ENCODE peak calls at places on chromosome 6, in seven cellular contexts. One of them, this sample, is unnamed.

GRCh38 chr6:133542056-133542821 is 301.1 kb downstream of the EYA4 start:
- DNase-seq in NCI-H2029 treated with DMSO at 0.1 percent for 48 hours: no peak
- DNase-seq in stimulated activated CD8-positive, alpha-beta memory T cell treated with anti-CD3 and anti-CD28 coated beads, Interleukin-4, amount 100 ng/mL, for 24 hours: no peak
- DNase-seq in fibroblast of lung: peak; percentile 25
- DNase-seq in osteocyte: no peak
- DNase-seq in HCT116: no peak
- DNase-seq in SK-N-SH: no peak
- DNase-seq in this sample: no peak

GRCh38 chr6:145273136-145273535 is 462.2 kb downstream of the EPM2A start:
- DNase-seq in NCI-H2029 treated with DMSO at 0.1 percent for 48 hours: no peak
- DNase-seq in HCT116: no peak
- DNase-seq in stimulated activated CD8-positive, alpha-beta memory T cell treated with anti-CD3 and anti-CD28 coated beads, Interleukin-4, amount 100 ng/mL, for 24 hours: no peak
- DNase-seq in fibroblast of lung: no peak
- DNase-seq in SK-N-SH: no peak
- DNase-seq in osteocyte: no peak
- DNase-seq in this sample: no peak

GRCh38 chr6:116395647-116396046 is 24.9 kb downstream of the DSE start:
- DNase-seq in fibroblast of lung: no peak
- DNase-seq in NCI-H2029 treated with DMSO at 0.1 percent for 48 hours: no peak
- DNase-seq in HCT116: no peak
- DNase-seq in SK-N-SH: no peak
- DNase-seq in stimulated activated CD8-positive, alpha-beta memory T cell treated with anti-CD3 and anti-CD28 coated beads, Interleukin-4, amount 100 ng/mL, for 24 hours: no peak
- DNase-seq in osteocyte: no peak
- DNase-seq in this sample: no peak

GRCh38 chr6:107361568-107362270 is 97.6 kb downstream of the PDSS2 start:
- DNase-seq in HCT116: no peak
- DNase-seq in osteocyte: no peak
- DNase-seq in NCI-H2029 treated with DMSO at 0.1 percent for 48 hours: no peak
- DNase-seq in fibroblast of lung: peak; percentile 90
- DNase-seq in stimulated activated CD8-positive, alpha-beta memory T cell treated with anti-CD3 and anti-CD28 coated beads, Interleukin-4, amount 100 ng/mL, for 24 hours: no peak
- DNase-seq in SK-N-SH: no peak
- DNase-seq in this sample: peak; percentile 22

GRCh38 chr6:27209167-27209566 is 38.3 kb upstream of the PRSS16 start:
- DNase-seq in SK-N-SH: no peak
- DNase-seq in HCT116: no peak
- DNase-seq in fibroblast of lung: no peak
- DNase-seq in stimulated activated CD8-positive, alpha-beta memory T cell treated with anti-CD3 and anti-CD28 coated beads, Interleukin-4, amount 100 ng/mL, for 24 hours: no peak
- DNase-seq in NCI-H2029 treated with DMSO at 0.1 percent for 48 hours: no peak
- DNase-seq in osteocyte: no peak
- DNase-seq in this sample: no peak

GRCh38 chr6:1255646-1256365 is 56.1 kb upstream of the FOXQ1 start:
- DNase-seq in SK-N-SH: no peak
- DNase-seq in osteocyte: peak; percentile 27
- DNase-seq in fibroblast of lung: no peak
- DNase-seq in NCI-H2029 treated with DMSO at 0.1 percent for 48 hours: no peak
- DNase-seq in stimulated activated CD8-positive, alpha-beta memory T cell treated with anti-CD3 and anti-CD28 coated beads, Interleukin-4, amount 100 ng/mL, for 24 hours: no peak
- DNase-seq in HCT116: no peak
- DNase-seq in this sample: no peak

GRCh38 chr6:33085627-33086026 is 9.8 kb downstream of the HLA-DPB1 start:
- DNase-seq in SK-N-SH: no peak
- DNase-seq in osteocyte: no peak
- DNase-seq in stimulated activated CD8-positive, alpha-beta memory T cell treated with anti-CD3 and anti-CD28 coated beads, Interleukin-4, amount 100 ng/mL, for 24 hours: no peak
- DNase-seq in HCT116: no peak
- DNase-seq in fibroblast of lung: no peak
- DNase-seq in NCI-H2029 treated with DMSO at 0.1 percent for 48 hours: no peak
- DNase-seq in this sample: no peak

GRCh38 chr6:113980937-113981554 is 10.1 kb upstream of the HDAC2 start:
- DNase-seq in fibroblast of lung: peak; percentile 38
- DNase-seq in stimulated activated CD8-positive, alpha-beta memory T cell treated with anti-CD3 and anti-CD28 coated beads, Interleukin-4, amount 100 ng/mL, for 24 hours: no peak
- DNase-seq in osteocyte: no peak
- DNase-seq in SK-N-SH: peak; percentile 67
- DNase-seq in HCT116: no peak
- DNase-seq in NCI-H2029 treated with DMSO at 0.1 percent for 48 hours: peak; percentile 34
- DNase-seq in this sample: no peak

GRCh38 chr6:38773338-38773737 is 58.2 kb downstream of the DNAH8 start:
- DNase-seq in fibroblast of lung: no peak
- DNase-seq in stimulated activated CD8-positive, alpha-beta memory T cell treated with anti-CD3 and anti-CD28 coated beads, Interleukin-4, amount 100 ng/mL, for 24 hours: no peak
- DNase-seq in osteocyte: no peak
- DNase-seq in NCI-H2029 treated with DMSO at 0.1 percent for 48 hours: no peak
- DNase-seq in HCT116: peak; percentile 47
- DNase-seq in SK-N-SH: no peak
- DNase-seq in this sample: no peak

GRCh38 chr6:122770835-122771601 is 8.5 kb upstream of the FABP7 start:
- DNase-seq in stimulated activated CD8-positive, alpha-beta memory T cell treated with anti-CD3 and anti-CD28 coated beads, Interleukin-4, amount 100 ng/mL, for 24 hours: no peak
- DNase-seq in fibroblast of lung: no peak
- DNase-seq in NCI-H2029 treated with DMSO at 0.1 percent for 48 hours: no peak
- DNase-seq in osteocyte: no peak
- DNase-seq in SK-N-SH: no peak
- DNase-seq in HCT116: no peak
- DNase-seq in this sample: no peak

GRCh38 chr6:169956580-169956979 is 205.2 kb downstream of the ERMARD start:
- DNase-seq in stimulated activated CD8-positive, alpha-beta memory T cell treated with anti-CD3 and anti-CD28 coated beads, Interleukin-4, amount 100 ng/mL, for 24 hours: no peak
- DNase-seq in NCI-H2029 treated with DMSO at 0.1 percent for 48 hours: no peak
- DNase-seq in fibroblast of lung: no peak
- DNase-seq in SK-N-SH: peak; percentile 4
- DNase-seq in HCT116: no peak
- DNase-seq in osteocyte: peak; percentile 81
- DNase-seq in this sample: no peak

GRCh38 chr6:158835616-158836221 is 16.6 kb upstream of the EZR start:
- DNase-seq in stimulated activated CD8-positive, alpha-beta memory T cell treated with anti-CD3 and anti-CD28 coated beads, Interleukin-4, amount 100 ng/mL, for 24 hours: no peak
- DNase-seq in SK-N-SH: no peak
- DNase-seq in HCT116: no peak
- DNase-seq in fibroblast of lung: no peak
- DNase-seq in osteocyte: no peak
- DNase-seq in NCI-H2029 treated with DMSO at 0.1 percent for 48 hours: no peak
- DNase-seq in this sample: no peak

GRCh38 chr6:11009353-11009752 is 34.8 kb downstream of the ELOVL2 start:
- DNase-seq in SK-N-SH: no peak
- DNase-seq in osteocyte: no peak
- DNase-seq in NCI-H2029 treated with DMSO at 0.1 percent for 48 hours: no peak
- DNase-seq in stimulated activated CD8-positive, alpha-beta memory T cell treated with anti-CD3 and anti-CD28 coated beads, Interleukin-4, amount 100 ng/mL, for 24 hours: no peak
- DNase-seq in HCT116: peak; percentile 34
- DNase-seq in fibroblast of lung: peak; percentile 80
- DNase-seq in this sample: no peak

GRCh38 chr6:107714104-107714503 is 110.0 kb downstream of the SCML4 start:
- DNase-seq in fibroblast of lung: no peak
- DNase-seq in NCI-H2029 treated with DMSO at 0.1 percent for 48 hours: no peak
- DNase-seq in HCT116: no peak
- DNase-seq in osteocyte: no peak
- DNase-seq in SK-N-SH: peak; percentile 16
- DNase-seq in stimulated activated CD8-positive, alpha-beta memory T cell treated with anti-CD3 and anti-CD28 coated beads, Interleukin-4, amount 100 ng/mL, for 24 hours: no peak
- DNase-seq in this sample: no peak

GRCh38 chr6:38782616-38783015 is 67.5 kb downstream of the DNAH8 start:
- DNase-seq in HCT116: no peak
- DNase-seq in SK-N-SH: no peak
- DNase-seq in NCI-H2029 treated with DMSO at 0.1 percent for 48 hours: no peak
- DNase-seq in osteocyte: no peak
- DNase-seq in stimulated activated CD8-positive, alpha-beta memory T cell treated with anti-CD3 and anti-CD28 coated beads, Interleukin-4, amount 100 ng/mL, for 24 hours: no peak
- DNase-seq in fibroblast of lung: no peak
- DNase-seq in this sample: no peak

GRCh38 chr6:2186516-2186915 is 58.9 kb downstream of the GMDS start:
- DNase-seq in fibroblast of lung: peak; percentile 50
- DNase-seq in osteocyte: no peak
- DNase-seq in NCI-H2029 treated with DMSO at 0.1 percent for 48 hours: no peak
- DNase-seq in stimulated activated CD8-positive, alpha-beta memory T cell treated with anti-CD3 and anti-CD28 coated beads, Interleukin-4, amount 100 ng/mL, for 24 hours: no peak
- DNase-seq in HCT116: no peak
- DNase-seq in SK-N-SH: no peak
- DNase-seq in this sample: no peak

GRCh38 chr6:135179920-135180457 is 1.1 kb upstream of the MYB start:
- DNase-seq in osteocyte: no peak
- DNase-seq in NCI-H2029 treated with DMSO at 0.1 percent for 48 hours: no peak
- DNase-seq in HCT116: no peak
- DNase-seq in fibroblast of lung: peak; percentile 17
- DNase-seq in SK-N-SH: no peak
- DNase-seq in stimulated activated CD8-positive, alpha-beta memory T cell treated with anti-CD3 and anti-CD28 coated beads, Interleukin-4, amount 100 ng/mL, for 24 hours: no peak
- DNase-seq in this sample: no peak

GRCh38 chr6:42281570-42281969 is 63.9 kb upstream of the MRPS10 start:
- DNase-seq in fibroblast of lung: no peak
- DNase-seq in stimulated activated CD8-positive, alpha-beta memory T cell treated with anti-CD3 and anti-CD28 coated beads, Interleukin-4, amount 100 ng/mL, for 24 hours: peak; percentile 33
- DNase-seq in NCI-H2029 treated with DMSO at 0.1 percent for 48 hours: no peak
- DNase-seq in osteocyte: no peak
- DNase-seq in SK-N-SH: no peak
- DNase-seq in HCT116: no peak
- DNase-seq in this sample: no peak

GRCh38 chr6:146968041-146968760 is 236.0 kb upstream of the STXBP5 start:
- DNase-seq in SK-N-SH: peak; percentile 39
- DNase-seq in osteocyte: no peak
- DNase-seq in fibroblast of lung: peak; percentile 84
- DNase-seq in NCI-H2029 treated with DMSO at 0.1 percent for 48 hours: no peak
- DNase-seq in stimulated activated CD8-positive, alpha-beta memory T cell treated with anti-CD3 and anti-CD28 coated beads, Interleukin-4, amount 100 ng/mL, for 24 hours: no peak
- DNase-seq in HCT116: no peak
- DNase-seq in this sample: peak; percentile 58

GRCh38 chr6:136501514-136501913 is 48.7 kb downstream of the MAP7 start:
- DNase-seq in NCI-H2029 treated with DMSO at 0.1 percent for 48 hours: no peak
- DNase-seq in osteocyte: no peak
- DNase-seq in HCT116: no peak
- DNase-seq in stimulated activated CD8-positive, alpha-beta memory T cell treated with anti-CD3 and anti-CD28 coated beads, Interleukin-4, amount 100 ng/mL, for 24 hours: no peak
- DNase-seq in SK-N-SH: peak; percentile 12
- DNase-seq in fibroblast of lung: no peak
- DNase-seq in this sample: no peak

GRCh38 chr6:15690451-15690961 is 27.7 kb upstream of the DTNBP1 start:
- DNase-seq in stimulated activated CD8-positive, alpha-beta memory T cell treated with anti-CD3 and anti-CD28 coated beads, Interleukin-4, amount 100 ng/mL, for 24 hours: no peak
- DNase-seq in HCT116: no peak
- DNase-seq in NCI-H2029 treated with DMSO at 0.1 percent for 48 hours: peak; percentile 40
- DNase-seq in osteocyte: no peak
- DNase-seq in fibroblast of lung: no peak
- DNase-seq in SK-N-SH: no peak
- DNase-seq in this sample: no peak

GRCh38 chr6:145960918-145961604 is 3.1 kb downstream of the SHPRH start:
- DNase-seq in osteocyte: no peak
- DNase-seq in stimulated activated CD8-positive, alpha-beta memory T cell treated with anti-CD3 and anti-CD28 coated beads, Interleukin-4, amount 100 ng/mL, for 24 hours: no peak
- DNase-seq in fibroblast of lung: peak; percentile 66
- DNase-seq in HCT116: no peak
- DNase-seq in SK-N-SH: no peak
- DNase-seq in NCI-H2029 treated with DMSO at 0.1 percent for 48 hours: no peak
- DNase-seq in this sample: peak; percentile 78

GRCh38 chr6:105522626-105523322 is 119.9 kb upstream of the PREP start:
- DNase-seq in osteocyte: no peak
- DNase-seq in stimulated activated CD8-positive, alpha-beta memory T cell treated with anti-CD3 and anti-CD28 coated beads, Interleukin-4, amount 100 ng/mL, for 24 hours: no peak
- DNase-seq in SK-N-SH: no peak
- DNase-seq in HCT116: peak; percentile 4
- DNase-seq in fibroblast of lung: peak; percentile 43
- DNase-seq in NCI-H2029 treated with DMSO at 0.1 percent for 48 hours: no peak
- DNase-seq in this sample: no peak

GRCh38 chr6:154969796-154970195 is 25.3 kb upstream of the TIAM2 start:
- DNase-seq in HCT116: no peak
- DNase-seq in NCI-H2029 treated with DMSO at 0.1 percent for 48 hours: no peak
- DNase-seq in osteocyte: no peak
- DNase-seq in stimulated activated CD8-positive, alpha-beta memory T cell treated with anti-CD3 and anti-CD28 coated beads, Interleukin-4, amount 100 ng/mL, for 24 hours: no peak
- DNase-seq in SK-N-SH: no peak
- DNase-seq in fibroblast of lung: peak; percentile 34
- DNase-seq in this sample: no peak

GRCh38 chr6:125236536-125237327 is 65.0 kb downstream of the HDDC2 start:
- DNase-seq in fibroblast of lung: peak; percentile 37
- DNase-seq in NCI-H2029 treated with DMSO at 0.1 percent for 48 hours: no peak
- DNase-seq in stimulated activated CD8-positive, alpha-beta memory T cell treated with anti-CD3 and anti-CD28 coated beads, Interleukin-4, amount 100 ng/mL, for 24 hours: no peak
- DNase-seq in osteocyte: no peak
- DNase-seq in SK-N-SH: no peak
- DNase-seq in HCT116: no peak
- DNase-seq in this sample: no peak

GRCh38 chr6:2990179-2990931 is 9.3 kb upstream of the NQO2 start:
- DNase-seq in HCT116: no peak
- DNase-seq in fibroblast of lung: peak; percentile 75
- DNase-seq in SK-N-SH: no peak
- DNase-seq in NCI-H2029 treated with DMSO at 0.1 percent for 48 hours: peak; percentile 88
- DNase-seq in stimulated activated CD8-positive, alpha-beta memory T cell treated with anti-CD3 and anti-CD28 coated beads, Interleukin-4, amount 100 ng/mL, for 24 hours: no peak
- DNase-seq in osteocyte: no peak
- DNase-seq in this sample: no peak

GRCh38 chr6:150024646-150025155 is 631 bp downstream of the RAET1L start:
- DNase-seq in HCT116: no peak
- DNase-seq in osteocyte: no peak
- DNase-seq in fibroblast of lung: no peak
- DNase-seq in SK-N-SH: no peak
- DNase-seq in stimulated activated CD8-positive, alpha-beta memory T cell treated with anti-CD3 and anti-CD28 coated beads, Interleukin-4, amount 100 ng/mL, for 24 hours: no peak
- DNase-seq in NCI-H2029 treated with DMSO at 0.1 percent for 48 hours: no peak
- DNase-seq in this sample: no peak

GRCh38 chr6:41182069-41183034 is 18.6 kb downstream of the TREML2 start:
- DNase-seq in HCT116: peak; percentile 59
- DNase-seq in SK-N-SH: peak; percentile 55
- DNase-seq in stimulated activated CD8-positive, alpha-beta memory T cell treated with anti-CD3 and anti-CD28 coated beads, Interleukin-4, amount 100 ng/mL, for 24 hours: no peak
- DNase-seq in osteocyte: peak; percentile 73
- DNase-seq in NCI-H2029 treated with DMSO at 0.1 percent for 48 hours: peak; percentile 79
- DNase-seq in fibroblast of lung: peak; percentile 45
- DNase-seq in this sample: peak; percentile 22

GRCh38 chr6:33746036-33746600 is 587 bp downstream of the IP6K3 start:
- DNase-seq in NCI-H2029 treated with DMSO at 0.1 percent for 48 hours: no peak
- DNase-seq in stimulated activated CD8-positive, alpha-beta memory T cell treated with anti-CD3 and anti-CD28 coated beads, Interleukin-4, amount 100 ng/mL, for 24 hours: no peak
- DNase-seq in HCT116: no peak
- DNase-seq in SK-N-SH: peak; percentile 63
- DNase-seq in fibroblast of lung: peak; percentile 56
- DNase-seq in osteocyte: peak; percentile 91
- DNase-seq in this sample: no peak

GRCh38 chr6:169172435-169172834 is 81.2 kb downstream of the THBS2 start:
- DNase-seq in SK-N-SH: no peak
- DNase-seq in HCT116: peak; percentile 35
- DNase-seq in NCI-H2029 treated with DMSO at 0.1 percent for 48 hours: no peak
- DNase-seq in fibroblast of lung: peak; percentile 93
- DNase-seq in osteocyte: peak; percentile 88
- DNase-seq in stimulated activated CD8-positive, alpha-beta memory T cell treated with anti-CD3 and anti-CD28 coated beads, Interleukin-4, amount 100 ng/mL, for 24 hours: no peak
- DNase-seq in this sample: peak; percentile 76

GRCh38 chr6:111517965-111518364 is 34.9 kb upstream of the REV3L start:
- DNase-seq in osteocyte: no peak
- DNase-seq in fibroblast of lung: no peak
- DNase-seq in SK-N-SH: no peak
- DNase-seq in stimulated activated CD8-positive, alpha-beta memory T cell treated with anti-CD3 and anti-CD28 coated beads, Interleukin-4, amount 100 ng/mL, for 24 hours: no peak
- DNase-seq in NCI-H2029 treated with DMSO at 0.1 percent for 48 hours: no peak
- DNase-seq in HCT116: no peak
- DNase-seq in this sample: no peak

GRCh38 chr6:166575190-166575589 is 11.3 kb downstream of the RAMACL start:
- DNase-seq in fibroblast of lung: peak; percentile 38
- DNase-seq in stimulated activated CD8-positive, alpha-beta memory T cell treated with anti-CD3 and anti-CD28 coated beads, Interleukin-4, amount 100 ng/mL, for 24 hours: no peak
- DNase-seq in NCI-H2029 treated with DMSO at 0.1 percent for 48 hours: peak; percentile 5
- DNase-seq in HCT116: no peak
- DNase-seq in SK-N-SH: no peak
- DNase-seq in osteocyte: no peak
- DNase-seq in this sample: no peak

GRCh38 chr6:79031821-79032590 is 46.0 kb downstream of the PHIP start:
- DNase-seq in fibroblast of lung: peak; percentile 87
- DNase-seq in osteocyte: no peak
- DNase-seq in NCI-H2029 treated with DMSO at 0.1 percent for 48 hours: no peak
- DNase-seq in HCT116: no peak
- DNase-seq in SK-N-SH: no peak
- DNase-seq in stimulated activated CD8-positive, alpha-beta memory T cell treated with anti-CD3 and anti-CD28 coated beads, Interleukin-4, amount 100 ng/mL, for 24 hours: no peak
- DNase-seq in this sample: peak; percentile 58

GRCh38 chr6:47157653-47158219 is 115.6 kb upstream of the ADGRF1 start:
- DNase-seq in HCT116: no peak
- DNase-seq in NCI-H2029 treated with DMSO at 0.1 percent for 48 hours: no peak
- DNase-seq in osteocyte: no peak
- DNase-seq in fibroblast of lung: no peak
- DNase-seq in SK-N-SH: no peak
- DNase-seq in stimulated activated CD8-positive, alpha-beta memory T cell treated with anti-CD3 and anti-CD28 coated beads, Interleukin-4, amount 100 ng/mL, for 24 hours: no peak
- DNase-seq in this sample: no peak

GRCh38 chr6:7008451-7008988 is 99.2 kb upstream of the RREB1 start:
- DNase-seq in osteocyte: no peak
- DNase-seq in fibroblast of lung: no peak
- DNase-seq in HCT116: no peak
- DNase-seq in NCI-H2029 treated with DMSO at 0.1 percent for 48 hours: peak; percentile 73
- DNase-seq in SK-N-SH: no peak
- DNase-seq in stimulated activated CD8-positive, alpha-beta memory T cell treated with anti-CD3 and anti-CD28 coated beads, Interleukin-4, amount 100 ng/mL, for 24 hours: no peak
- DNase-seq in this sample: no peak

GRCh38 chr6:16239090-16239797 is 857 bp downstream of the GMPR start:
- DNase-seq in osteocyte: no peak
- DNase-seq in NCI-H2029 treated with DMSO at 0.1 percent for 48 hours: peak; percentile 90
- DNase-seq in HCT116: no peak
- DNase-seq in stimulated activated CD8-positive, alpha-beta memory T cell treated with anti-CD3 and anti-CD28 coated beads, Interleukin-4, amount 100 ng/mL, for 24 hours: no peak
- DNase-seq in SK-N-SH: peak; percentile 59
- DNase-seq in fibroblast of lung: peak; percentile 30
- DNase-seq in this sample: no peak

GRCh38 chr6:340991-341827 is 48.9 kb downstream of the DUSP22 start:
- DNase-seq in stimulated activated CD8-positive, alpha-beta memory T cell treated with anti-CD3 and anti-CD28 coated beads, Interleukin-4, amount 100 ng/mL, for 24 hours: no peak
- DNase-seq in NCI-H2029 treated with DMSO at 0.1 percent for 48 hours: no peak
- DNase-seq in fibroblast of lung: peak; percentile 41
- DNase-seq in HCT116: no peak
- DNase-seq in osteocyte: no peak
- DNase-seq in SK-N-SH: no peak
- DNase-seq in this sample: peak; percentile 68

GRCh38 chr6:168226832-168227434 is 92.6 kb downstream of the DACT2 start:
- DNase-seq in NCI-H2029 treated with DMSO at 0.1 percent for 48 hours: no peak
- DNase-seq in SK-N-SH: no peak
- DNase-seq in fibroblast of lung: no peak
- DNase-seq in osteocyte: no peak
- DNase-seq in stimulated activated CD8-positive, alpha-beta memory T cell treated with anti-CD3 and anti-CD28 coated beads, Interleukin-4, amount 100 ng/mL, for 24 hours: no peak
- DNase-seq in HCT116: no peak
- DNase-seq in this sample: no peak